ENCODE peak calls at places on chromosomes 4 and X, in eight cellular contexts. One of them, this sample, is unnamed.

GRCh38 chr4:5751918-5752802 is 41.2 kb downstream of the EVC start:
- DNase-seq in DMS 273 treated with DMSO at 0.1 percent for 48 hours: no peak
- DNase-seq in activated T-cell treated with anti-CD3 and anti-CD28 coated beads, Interleukin-2, amount 50 U/mL, for 72 hours: no peak
- DNase-seq in COR-L47: no peak
- DNase-seq in brain microvascular endothelial cell: peak
- DNase-seq in NCI-H510A treated with DMSO at 0.1 percent for 48 hours: no peak
- DNase-seq in occipital lobe: no peak
- DNase-seq in lung microvascular endothelial cell: peak
- DNase-seq in this sample: no peak

GRCh38 chr4:20354120-20354519 is 102.4 kb downstream of the SLIT2 start:
- DNase-seq in DMS 273 treated with DMSO at 0.1 percent for 48 hours: no peak
- DNase-seq in activated T-cell treated with anti-CD3 and anti-CD28 coated beads, Interleukin-2, amount 50 U/mL, for 72 hours: no peak
- DNase-seq in COR-L47: peak
- DNase-seq in brain microvascular endothelial cell: no peak
- DNase-seq in NCI-H510A treated with DMSO at 0.1 percent for 48 hours: peak
- DNase-seq in occipital lobe: no peak
- DNase-seq in lung microvascular endothelial cell: no peak
- DNase-seq in this sample: no peak

GRCh38 chr4:137156054-137156453 is 376.2 kb downstream of the PCDH18 start:
- DNase-seq in DMS 273 treated with DMSO at 0.1 percent for 48 hours: no peak
- DNase-seq in activated T-cell treated with anti-CD3 and anti-CD28 coated beads, Interleukin-2, amount 50 U/mL, for 72 hours: no peak
- DNase-seq in COR-L47: no peak
- DNase-seq in brain microvascular endothelial cell: peak
- DNase-seq in NCI-H510A treated with DMSO at 0.1 percent for 48 hours: no peak
- DNase-seq in occipital lobe: no peak
- DNase-seq in lung microvascular endothelial cell: no peak
- DNase-seq in this sample: no peak

GRCh38 chrX:1323315-1323714 is 13.3 kb upstream of the IL3RA start:
- DNase-seq in DMS 273 treated with DMSO at 0.1 percent for 48 hours: no peak
- DNase-seq in activated T-cell treated with anti-CD3 and anti-CD28 coated beads, Interleukin-2, amount 50 U/mL, for 72 hours: peak
- DNase-seq in COR-L47: no peak
- DNase-seq in brain microvascular endothelial cell: peak
- DNase-seq in NCI-H510A treated with DMSO at 0.1 percent for 48 hours: peak
- DNase-seq in occipital lobe: no peak
- DNase-seq in lung microvascular endothelial cell: peak
- DNase-seq in this sample: peak

GRCh38 chrX:79524642-79525041 is 157.5 kb upstream of the ITM2A start:
- DNase-seq in DMS 273 treated with DMSO at 0.1 percent for 48 hours: no peak
- DNase-seq in activated T-cell treated with anti-CD3 and anti-CD28 coated beads, Interleukin-2, amount 50 U/mL, for 72 hours: no peak
- DNase-seq in COR-L47: no peak
- DNase-seq in brain microvascular endothelial cell: no peak
- DNase-seq in NCI-H510A treated with DMSO at 0.1 percent for 48 hours: no peak
- DNase-seq in occipital lobe: no peak
- DNase-seq in lung microvascular endothelial cell: no peak
- DNase-seq in this sample: no peak

GRCh38 chr4:82618321-82618720 is 56.5 kb upstream of the TMEM150C start:
- DNase-seq in DMS 273 treated with DMSO at 0.1 percent for 48 hours: no peak
- DNase-seq in activated T-cell treated with anti-CD3 and anti-CD28 coated beads, Interleukin-2, amount 50 U/mL, for 72 hours: no peak
- DNase-seq in COR-L47: no peak
- DNase-seq in brain microvascular endothelial cell: no peak
- DNase-seq in NCI-H510A treated with DMSO at 0.1 percent for 48 hours: no peak
- DNase-seq in occipital lobe: no peak
- DNase-seq in lung microvascular endothelial cell: no peak
- DNase-seq in this sample: no peak

GRCh38 chr4:151730003-151730559 is 30.7 kb downstream of the GATB start:
- DNase-seq in DMS 273 treated with DMSO at 0.1 percent for 48 hours: no peak
- DNase-seq in activated T-cell treated with anti-CD3 and anti-CD28 coated beads, Interleukin-2, amount 50 U/mL, for 72 hours: no peak
- DNase-seq in COR-L47: no peak
- DNase-seq in brain microvascular endothelial cell: no peak
- DNase-seq in NCI-H510A treated with DMSO at 0.1 percent for 48 hours: no peak
- DNase-seq in occipital lobe: no peak
- DNase-seq in lung microvascular endothelial cell: no peak
- DNase-seq in this sample: no peak

GRCh38 chr4:2290974-2291704 is 29.2 kb upstream of the MXD4 start:
- DNase-seq in DMS 273 treated with DMSO at 0.1 percent for 48 hours: no peak
- DNase-seq in activated T-cell treated with anti-CD3 and anti-CD28 coated beads, Interleukin-2, amount 50 U/mL, for 72 hours: peak
- DNase-seq in COR-L47: no peak
- DNase-seq in brain microvascular endothelial cell: no peak
- DNase-seq in NCI-H510A treated with DMSO at 0.1 percent for 48 hours: no peak
- DNase-seq in occipital lobe: peak
- DNase-seq in lung microvascular endothelial cell: no peak
- DNase-seq in this sample: no peak